ENCODE peak calls at places on chromosomes 6 and 20, in six cellular contexts. I is Daoy; R is neural progenitor cell; N is Calu3; J is stimulated activated CD4-positive, alpha-beta T cell treated with anti-CD3 and anti-CD28 coated beads, Interleukin-2, amount 100 ng/mL, for 48 hours; D is Caki2. H is an unnamed sample.

GRCh38 chr6:170366248-170366960 is 59.8 kb downstream of the FAM120B start:
- DNase-seq in D (no peak), N (no peak), R (no peak), J (no peak), I (no peak), H (no peak)

GRCh38 chr6:149056777-149057463 is 260.6 kb upstream of the TAB2 start:
- DNase-seq in I (no peak), N (no peak), J (no peak), R (no peak), D (no peak), H (no peak)

GRCh38 chr20:32457476-32457986 is 99.4 kb downstream of the ASXL1 start:
- DNase-seq in D (peak), I (peak), R (peak), J (no peak), N (no peak), H (peak)

GRCh38 chr6:137933696-137934095 is 66.6 kb downstream of the TNFAIP3 start:
- DNase-seq in J (no peak), D (no peak), N (no peak), R (no peak), I (no peak), H (no peak)

GRCh38 chr6:43877463-43878126 is 107.6 kb downstream of the VEGFA start:
- DNase-seq in N (no peak), D (no peak), R (no peak), J (no peak), I (no peak), H (no peak)

GRCh38 chr6:379367-380181 is 12.0 kb upstream of the IRF4 start:
- DNase-seq in J (no peak), N (no peak), D (no peak), I (no peak), R (no peak), H (no peak)

GRCh38 chr6:44260451-44261297 is 3.3 kb upstream of the SLC35B2 start:
- DNase-seq in R (no peak), I (no peak), J (no peak), N (no peak), D (no peak), H (no peak)

GRCh38 chr20:44714701-44715494 is at the start of gene CCN5:
- DNase-seq in J (no peak), D (peak), I (peak), R (no peak), N (peak), H (peak)

GRCh38 chr20:49804364-49804763 is 8.3 kb upstream of the SLC9A8 start:
- DNase-seq in R (no peak), N (no peak), D (no peak), I (no peak), J (no peak), H (no peak)

GRCh38 chr6:119313937-119314893 is 35.3 kb downstream of the MAN1A1 start:
- DNase-seq in I (no peak), N (no peak), R (no peak), J (peak), D (no peak), H (no peak)

H was measured in mucosa of gallbladder.